ENCODE peak calls at places on chromosome 13, in seven cellular contexts. V is astrocyte; E is stimulated activated CD4-positive, alpha-beta T cell treated with anti-CD3 and anti-CD28 coated beads, TNF-alpha, amount 100 ng/mL, for 24 hours; S is NCI-H2029 treated with DMSO at 0.1 percent for 48 hours; H is COR-L47; R is Caco-2; P is Calu3. W is an unnamed sample.

GRCh38 chr13:24827799-24828198 is 63.8 kb downstream of the RNF17 start:
- DNase-seq in E (no peak), R (no peak), V (no peak), P (no peak), H (no peak), S (no peak), W (no peak)

GRCh38 chr13:103883698-103884097 is 817.5 kb upstream of the SLC10A2 start:
- DNase-seq in H (no peak), R (no peak), E (no peak), S (no peak), V (peak; percentile 7), P (no peak), W (no peak)

GRCh38 chr13:100797921-100798320 is 123.3 kb upstream of the TMTC4 start:
- DNase-seq in S (no peak), R (no peak), V (no peak), E (no peak), P (no peak), H (no peak), W (no peak)

GRCh38 chr13:27549406-27549981 is 70.8 kb downstream of the LNX2 start:
- DNase-seq in E (no peak), H (peak; percentile 65), S (peak; percentile 41), P (no peak), R (no peak), V (no peak), W (no peak)

GRCh38 chr13:97544041-97544765 is 110.2 kb downstream of the RAP2A start:
- DNase-seq in V (peak; percentile 9), R (no peak), E (no peak), P (no peak), H (no peak), S (no peak), W (no peak)

GRCh38 chr13:35471466-35472307 is 4.8 kb downstream of the MAB21L1 start:
- DNase-seq in E (no peak), H (no peak), S (no peak), P (no peak), V (no peak), R (no peak), W (no peak)

GRCh38 chr13:101417043-101417406 is 717 bp upstream of the NALCN start:
- DNase-seq in V (peak; percentile 51), E (no peak), P (no peak), S (no peak), R (no peak), H (peak; percentile 68), W (no peak)

GRCh38 chr13:114134111-114134943 is 1.9 kb upstream of the RASA3 start:
- DNase-seq in S (no peak), V (no peak), P (no peak), R (no peak), E (no peak), H (no peak), W (no peak)

GRCh38 chr13:72808917-72809500 is 27.1 kb downstream of the PIBF1 start:
- DNase-seq in R (no peak), S (no peak), V (no peak), P (no peak), H (peak; percentile 4), E (no peak), W (no peak)

GRCh38 chr13:52845766-52846566 is 2.5 kb downstream of the PCDH8 start:
- DNase-seq in P (no peak), S (peak; percentile 3), R (no peak), E (no peak), H (peak; percentile 59), V (no peak), W (no peak)

GRCh38 chr13:22024381-22024994 is 353.6 kb downstream of the FGF9 start:
- DNase-seq in R (no peak), H (no peak), E (no peak), P (no peak), S (no peak), V (no peak), W (no peak)

GRCh38 chr13:47679391-47679790 is 321.7 kb downstream of the SUCLA2 start:
- DNase-seq in P (no peak), R (no peak), V (peak; percentile 61), E (no peak), S (no peak), H (no peak), W (no peak)

GRCh38 chr13:114152285-114152645 is 19.8 kb upstream of the RASA3 start:
- DNase-seq in E (no peak), H (no peak), P (no peak), S (no peak), V (no peak), R (no peak), W (no peak)

GRCh38 chr13:106610511-106610910 is 42.6 kb upstream of the ARGLU1 start:
- DNase-seq in S (no peak), H (no peak), V (peak; percentile 40), E (no peak), R (no peak), P (no peak), W (no peak)

GRCh38 chr13:85194482-85194881 is 604.7 kb downstream of the SLITRK6 start:
- DNase-seq in H (no peak), S (no peak), P (no peak), R (no peak), E (no peak), V (no peak), W (no peak)

GRCh38 chr13:111371211-111371610 is 50.8 kb downstream of the TEX29 start:
- DNase-seq in S (no peak), R (no peak), E (no peak), H (no peak), V (no peak), P (no peak), W (no peak)

GRCh38 chr13:51341804-51342203 is 2.3 kb downstream of the SERPINE3 start:
- DNase-seq in R (no peak), S (no peak), V (no peak), E (no peak), H (no peak), P (no peak), W (no peak)

GRCh38 chr13:90800082-90800746 is 547.3 kb upstream of the MIR17HG start:
- DNase-seq in V (no peak), H (no peak), P (no peak), R (no peak), E (no peak), S (no peak), W (no peak)

GRCh38 chr13:29520671-29521070 is 74.8 kb downstream of the SLC7A1 start:
- DNase-seq in V (peak; percentile 86), E (no peak), P (no peak), R (no peak), S (no peak), H (no peak), W (no peak)

W was measured in NK-92 treated with Interleukin-12 subunit alpha and Interleukin-12 subunit beta, amount 100 ng/mL, for 24 hours.